ENCODE peak calls at places on chromosomes 16 and 17, in six cellular contexts. K is NB4, I is IMR-90, G is gastrocnemius medialis, F is body of pancreas, N is endothelial cell of umbilical vein. C is an unnamed sample.
A peak's percentile ranks its signal among the peaks of the same experiment; 100 is the strongest.

GRCh38 chr16:4402439-4403132 is 13.8 kb downstream of the CORO7 start:
- DNase-seq in K (peak; percentile 72), I (peak; percentile 62), G (peak; percentile 71), F (peak; percentile 89), N (peak; percentile 59), C (peak; percentile 94)

GRCh38 chr17:27997522-27997921 is 45.0 kb upstream of the NLK start:
- DNase-seq in K (no peak), I (no peak), G (no peak), F (no peak), N (no peak), C (no peak)

GRCh38 chr17:54867634-54868033 is 33.0 kb upstream of the TOM1L1 start:
- DNase-seq in K (no peak), I (no peak), G (no peak), F (no peak), N (no peak), C (no peak)

GRCh38 chr16:88317619-88317977 is 65.2 kb upstream of the ZNF469 start:
- DNase-seq in K (no peak), I (peak; percentile 55), G (no peak), F (no peak), N (no peak), C (no peak)

GRCh38 chr16:724188-725040 is 1.8 kb downstream of the CCDC78 start:
- DNase-seq in K (no peak), I (no peak), G (no peak), F (no peak), N (no peak), C (no peak)

GRCh38 chr17:8976638-8977037 is 11.1 kb upstream of the PIK3R5 start:
- DNase-seq in K (no peak), I (no peak), G (no peak), F (no peak), N (no peak), C (no peak)

GRCh38 chr17:64718058-64718457 is 56.0 kb upstream of the SMURF2 start:
- DNase-seq in K (no peak), I (no peak), G (no peak), F (no peak), N (no peak), C (no peak)

GRCh38 chr16:4086153-4086552 is 30.1 kb downstream of the ADCY9 start:
- DNase-seq in K (no peak), I (no peak), G (peak; percentile 77), F (no peak), N (no peak), C (no peak)

GRCh38 chr17:8300629-8301242 is 5.5 kb upstream of the SLC25A35 start:
- DNase-seq in K (peak; percentile 72), I (peak; percentile 64), G (peak; percentile 47), F (peak; percentile 70), N (peak; percentile 58), C (peak; percentile 77)

GRCh38 chr17:28384281-28385036 is 13.0 kb downstream of the SARM1 start:
- DNase-seq in K (no peak), I (no peak), G (no peak), F (peak; percentile 93), N (peak; percentile 25), C (no peak)

GRCh38 chr16:13702614-13703013 is 217.3 kb upstream of the ERCC4 start:
- DNase-seq in K (no peak), I (no peak), G (no peak), F (peak; percentile 11), N (no peak), C (no peak)

GRCh38 chr16:11100239-11100750 is 155.7 kb downstream of the SOCS1 start:
- DNase-seq in K (peak; percentile 88), I (peak; percentile 100), G (peak; percentile 62), F (peak; percentile 29), N (peak; percentile 99), C (peak; percentile 85)

GRCh38 chr16:58010886-58011285 is 9.7 kb downstream of the USB1 start:
- DNase-seq in K (no peak), I (no peak), G (no peak), F (no peak), N (no peak), C (no peak)

GRCh38 chr17:27455914-27456680 is at the start of gene KSR1:
- DNase-seq in K (peak; percentile 88), I (peak; percentile 72), G (peak; percentile 67), F (peak; percentile 93), N (peak; percentile 78), C (peak; percentile 74)

GRCh38 chr16:4262303-4262835 is 10.5 kb downstream of the TFAP4 start:
- DNase-seq in K (no peak), I (no peak), G (no peak), F (no peak), N (no peak), C (no peak)

GRCh38 chr17:7011415-7011814 is 1.0 kb upstream of the RNASEK start:
- DNase-seq in K (no peak), I (no peak), G (no peak), F (no peak), N (no peak), C (no peak)

GRCh38 chr17:42340691-42341127 is 47.5 kb downstream of the STAT3 start:
- DNase-seq in K (no peak), I (no peak), G (no peak), F (no peak), N (no peak), C (no peak)

GRCh38 chr17:70636517-70637133 is 467.3 kb downstream of the KCNJ2 start:
- DNase-seq in K (peak; percentile 38), I (peak; percentile 46), G (no peak), F (peak; percentile 23), N (peak; percentile 61), C (no peak)

GRCh38 chr16:81632392-81633146 is 146.5 kb upstream of the PLCG2 start:
- DNase-seq in K (peak; percentile 98), I (peak; percentile 94), G (no peak), F (no peak), N (peak; percentile 83), C (peak; percentile 74)

GRCh38 chr17:43995150-43995471 is 9.3 kb upstream of the NAGS start:
- DNase-seq in K (no peak), I (no peak), G (no peak), F (no peak), N (no peak), C (no peak)

DNA sequence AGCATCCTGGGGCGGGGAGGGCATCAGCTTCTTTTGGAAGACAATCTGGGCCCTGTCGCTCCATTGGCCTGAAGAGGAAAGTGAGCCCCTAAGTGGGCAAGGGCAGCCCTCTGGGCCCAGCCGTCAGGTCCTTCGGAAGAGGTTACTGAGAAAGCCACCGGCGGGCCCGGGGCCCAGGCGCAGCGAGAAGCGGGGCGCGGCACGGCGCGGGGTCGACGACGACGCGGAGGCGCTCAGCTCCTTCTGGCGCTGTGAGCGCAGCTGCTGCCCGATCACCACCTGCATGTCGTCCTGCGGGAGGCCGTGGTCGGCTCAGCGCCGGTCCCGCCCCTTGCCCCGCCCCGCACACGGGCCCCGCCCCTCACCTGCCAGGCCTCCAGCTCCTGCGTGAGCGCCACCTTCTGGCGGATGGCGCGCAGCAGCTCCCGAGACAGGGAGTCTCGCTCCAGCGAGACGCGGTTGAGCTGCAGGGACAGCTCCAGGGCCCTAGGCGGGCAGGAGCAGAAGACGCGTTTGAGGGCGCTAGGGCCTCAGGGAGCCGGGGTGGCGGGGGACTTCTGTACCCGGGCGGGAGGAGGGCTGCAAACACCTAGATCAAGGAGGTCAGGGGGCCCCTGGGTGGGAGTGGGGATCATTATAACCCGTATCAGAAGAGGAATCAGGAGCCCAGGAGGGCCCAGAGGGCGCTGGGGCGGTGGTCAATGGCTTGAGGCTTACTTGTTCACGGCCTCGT is 4.3 kb downstream of the THOC6 start:
- DNase-seq in K (peak; percentile 86), I (peak; percentile 57), G (peak; percentile 74), F (peak; percentile 95), N (peak; percentile 70), C (peak; percentile 94)
- TF ChIP-seq POLR2A in K (no peak), I (peak; percentile 19), G (no peak), F (peak; percentile 69), N (no peak), C (no peak)

DNA sequence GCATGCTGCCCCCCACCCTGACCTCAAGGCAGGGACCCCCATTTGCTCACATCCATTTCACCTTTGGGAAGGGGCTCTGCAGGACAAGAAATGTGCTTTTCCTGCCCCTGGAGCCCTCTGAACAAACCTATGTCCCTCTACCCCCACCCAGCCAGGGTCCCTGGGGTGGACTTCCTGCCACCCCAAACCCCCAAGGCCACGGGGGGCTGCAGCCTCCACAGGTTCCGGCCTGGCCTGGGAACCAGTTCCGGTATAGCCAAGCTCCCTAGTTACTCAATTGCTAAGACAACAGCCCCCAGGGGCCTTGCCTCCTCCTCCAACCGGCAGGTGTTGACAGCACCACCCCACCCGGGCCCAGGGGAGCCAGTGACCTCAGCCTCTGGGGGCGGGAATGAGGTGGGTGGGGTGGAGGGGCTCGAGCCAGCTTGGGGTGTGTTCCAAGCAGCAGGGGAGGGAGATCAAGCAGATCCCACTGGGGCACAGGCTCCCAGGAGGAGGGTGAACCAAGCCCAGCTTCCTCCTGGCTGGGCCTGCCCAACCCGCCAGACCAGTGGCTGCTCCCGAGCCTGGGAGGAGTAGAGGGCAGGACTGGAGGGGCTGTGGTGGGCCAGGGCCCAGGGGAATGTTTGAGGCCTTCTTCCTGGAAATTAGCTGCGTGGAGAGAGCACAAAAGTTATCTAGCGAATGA is 6.6 kb downstream of the PNMT start:
- DNase-seq in K (peak; percentile 98), I (no peak), G (no peak), F (peak; percentile 58), N (no peak), C (no peak)
- TF ChIP-seq POLR2A in K (no peak), I (no peak), G (no peak), F (peak; percentile 37), N (no peak), C (no peak)

DNA sequence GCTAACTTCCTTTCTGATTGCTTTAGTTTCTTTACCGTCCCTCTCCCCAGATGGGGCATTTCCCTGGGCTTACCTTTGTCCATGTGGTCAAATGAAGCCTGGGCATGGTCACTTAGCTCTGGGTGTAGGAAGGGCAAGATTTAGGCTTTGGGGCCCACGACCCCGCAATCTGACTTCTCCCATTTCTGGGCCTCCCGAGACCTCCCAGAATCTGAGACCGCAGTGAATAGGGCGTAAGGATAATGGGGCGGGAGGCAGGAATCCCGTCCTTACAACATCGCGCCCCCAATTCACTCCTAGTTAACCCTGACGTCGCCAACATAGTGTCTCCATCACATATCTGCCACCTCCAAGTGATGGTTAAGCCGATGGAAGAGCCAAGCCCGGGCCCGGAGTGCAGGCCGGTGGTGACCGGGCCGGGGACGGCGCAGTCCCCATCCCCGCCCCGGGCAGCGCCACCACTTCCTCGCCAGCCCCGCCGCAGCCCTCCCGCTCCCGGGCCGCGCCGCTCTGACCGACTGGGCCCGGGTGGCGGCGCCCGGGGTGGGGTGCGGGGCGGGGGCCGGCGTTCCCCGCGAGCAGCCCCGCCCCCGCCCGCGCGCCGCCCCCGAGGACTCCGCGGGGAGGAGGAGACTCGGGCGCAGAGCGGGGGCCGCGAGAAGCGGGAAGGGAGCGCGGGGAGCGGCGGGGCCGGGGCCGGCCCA is at the start of gene RHBDL3:
- DNase-seq in K (no peak), I (no peak), G (no peak), F (peak; percentile 41), N (no peak), C (no peak)
- TF ChIP-seq POLR2A in K (no peak), I (no peak), G (no peak), F (no peak), N (no peak), C (peak; percentile 20)

DNA sequence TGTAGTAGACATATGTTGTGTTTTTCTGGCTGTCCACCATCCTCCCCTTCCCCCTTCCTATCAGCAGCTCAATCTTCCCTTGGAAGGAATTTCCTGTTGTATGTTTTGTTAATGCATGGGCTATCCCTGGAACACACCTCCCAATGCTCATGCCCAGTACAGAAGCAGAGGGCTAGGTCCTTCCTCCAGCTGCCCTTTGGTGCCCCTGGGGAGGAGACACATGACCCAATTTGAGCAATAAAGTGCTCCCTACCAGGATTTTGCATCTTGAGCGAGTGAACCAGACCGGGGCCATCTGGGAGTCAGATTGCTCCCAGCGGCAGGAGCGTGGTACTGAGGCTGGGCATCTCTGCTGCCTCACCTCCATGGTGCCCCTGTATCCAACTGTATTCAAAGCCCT is 141.5 kb upstream of the MED13 start:
- DNase-seq in K (no peak), I (no peak), G (no peak), F (no peak), N (peak; percentile 38), C (no peak)
- TF ChIP-seq POLR2A in K (no peak), I (no peak), G (no peak), F (no peak), N (no peak), C (no peak)

C was measured in H54.